ENCODE peak calls at places on chromosomes 11 and 22, in six cellular contexts. L is psoas muscle, V is PC-3, F is tibial nerve, O is mammary epithelial cell, G is GM23338. T is an unnamed sample.

GRCh38 chr11:61303725-61304124 is 8.6 kb upstream of the VWCE start:
- DNase-seq in L (no peak), V (no peak), F (no peak), O (no peak), G (no peak), T (no peak)

GRCh38 chr22:36692280-36692679 is 11.3 kb downstream of the CACNG2 start:
- DNase-seq in L (no peak), V (no peak), F (no peak), O (no peak), G (no peak), T (no peak)

GRCh38 chr11:14973621-14974020 is 1.5 kb upstream of the CALCA start:
- DNase-seq in L (no peak), V (no peak), F (no peak), O (no peak), G (peak; percentile 60), T (no peak)

GRCh38 chr11:8260202-8260996 is 3.3 kb downstream of the LMO1 start:
- DNase-seq in L (no peak), V (no peak), F (no peak), O (no peak), G (no peak), T (no peak)

GRCh38 chr11:70282012-70282411 is 11.5 kb downstream of the PPFIA1 start:
- DNase-seq in L (no peak), V (no peak), F (no peak), O (no peak), G (no peak), T (no peak)

GRCh38 chr11:112931686-112932085 is 29.5 kb upstream of the NCAM1 start:
- DNase-seq in L (no peak), V (no peak), F (no peak), O (no peak), G (no peak), T (no peak)

GRCh38 chr11:100706179-100706578 is 19.1 kb downstream of the ARHGAP42 start:
- DNase-seq in L (no peak), V (no peak), F (no peak), O (no peak), G (no peak), T (no peak)

GRCh38 chr22:43128928-43129424 is 14.2 kb downstream of the MCAT start:
- DNase-seq in L (no peak), V (no peak), F (no peak), O (no peak), G (peak; percentile 39), T (no peak)

GRCh38 chr11:134574425-134574824 is 162.4 kb upstream of the B3GAT1 start:
- DNase-seq in L (no peak), V (no peak), F (no peak), O (no peak), G (no peak), T (peak; percentile 18)

GRCh38 chr11:130162733-130163132 is 3.2 kb downstream of the ST14 start:
- DNase-seq in L (no peak), V (no peak), F (no peak), O (peak; percentile 84), G (no peak), T (no peak)

GRCh38 chr22:29073618-29074275 is 912 bp downstream of the KREMEN1 start:
- DNase-seq in L (peak; percentile 74), V (no peak), F (peak; percentile 26), O (no peak), G (peak; percentile 83), T (peak; percentile 51)

GRCh38 chr11:33701831-33702230 is 1.2 kb upstream of the C11orf91 start:
- DNase-seq in L (no peak), V (peak; percentile 86), F (peak; percentile 57), O (peak; percentile 91), G (no peak), T (no peak)

GRCh38 chr22:40345271-40345670 is 1.0 kb upstream of the ADSL start:
- DNase-seq in L (peak; percentile 63), V (peak; percentile 54), F (no peak), O (peak; percentile 40), G (no peak), T (no peak)

GRCh38 chr11:132347156-132348090 is 977.0 kb downstream of the NTM start:
- DNase-seq in L (no peak), V (no peak), F (no peak), O (no peak), G (peak; percentile 60), T (no peak)

GRCh38 chr11:75050516-75050915 is 46.2 kb downstream of the OR2AT4 start:
- DNase-seq in L (no peak), V (no peak), F (no peak), O (no peak), G (no peak), T (no peak)

GRCh38 chr11:21411597-21411996 is 742.2 kb downstream of the NELL1 start:
- DNase-seq in L (no peak), V (no peak), F (no peak), O (no peak), G (no peak), T (no peak)

GRCh38 chr11:27055065-27055682 is 14.6 kb downstream of the BBOX1 start:
- DNase-seq in L (no peak), V (peak; percentile 68), F (no peak), O (no peak), G (no peak), T (no peak)

GRCh38 chr11:82676483-82677094 is 57.1 kb downstream of the FAM181B start:
- DNase-seq in L (no peak), V (peak; percentile 48), F (no peak), O (no peak), G (peak; percentile 34), T (no peak)

GRCh38 chr11:92297551-92298237 is 73.1 kb downstream of the FAT3 start:
- DNase-seq in L (no peak), V (no peak), F (no peak), O (no peak), G (no peak), T (no peak)

GRCh38 chr22:49636214-49636613 is 191.5 kb downstream of the BRD1 start:
- DNase-seq in L (peak; percentile 33), V (no peak), F (no peak), O (no peak), G (no peak), T (no peak)
- H3K27me3 ChIP-seq in L (no peaks in the 10 kb centered on the region), V (peaks cover 36% of the 10 kb centered on the region), F (no peaks in the 10 kb centered on the region), O (no peaks in the 10 kb centered on the region), G (no peaks in the 10 kb centered on the region), T (no peaks in the 10 kb centered on the region)

GRCh38 chr11:63849691-63850090 is 10.8 kb downstream of the MARK2 start:
- DNase-seq in L (no peak), V (no peak), F (no peak), O (no peak), G (no peak), T (no peak)

GRCh38 chr11:63845911-63846310 is 7.0 kb downstream of the MARK2 start:
- DNase-seq in L (no peak), V (no peak), F (no peak), O (no peak), G (no peak), T (no peak)

GRCh38 chr11:63845305-63845704 is 6.4 kb downstream of the MARK2 start:
- DNase-seq in L (no peak), V (peak; percentile 77), F (no peak), O (peak; percentile 91), G (no peak), T (no peak)

GRCh38 chr11:63846897-63847296 is 8.0 kb downstream of the MARK2 start:
- DNase-seq in L (no peak), V (no peak), F (no peak), O (no peak), G (no peak), T (no peak)

GRCh38 chr11:63847363-63847762 is 8.5 kb downstream of the MARK2 start:
- DNase-seq in L (no peak), V (peak; percentile 94), F (no peak), O (peak; percentile 51), G (peak; percentile 85), T (peak; percentile 61)
- H3K4me1 ChIP-seq in L (peaks cover 31% of the 10 kb centered on the region), V (peaks cover 41% of the 10 kb centered on the region), F (no peaks in the 10 kb centered on the region), O (peaks cover 28% of the 10 kb centered on the region), G (peaks cover 50% of the 10 kb centered on the region), T (peaks cover 24% of the 10 kb centered on the region)

DNA sequence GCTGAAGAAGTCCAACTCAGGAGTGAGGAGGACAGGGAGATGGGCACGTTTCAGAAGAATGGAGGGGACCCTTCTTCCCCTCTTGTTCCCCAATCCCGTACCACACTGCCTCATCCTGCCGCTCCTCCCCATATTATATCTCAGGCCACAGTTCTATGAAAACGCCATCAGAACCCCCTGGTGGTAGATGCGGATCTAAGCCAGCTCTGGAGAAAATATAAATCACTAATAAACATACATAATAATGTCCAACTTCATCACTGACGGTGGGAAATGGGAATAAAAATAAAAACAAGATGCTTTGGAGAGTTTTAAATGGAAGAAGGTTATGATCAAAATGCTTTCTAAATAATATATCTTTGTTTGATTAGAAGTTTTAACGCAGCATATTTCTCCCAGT is 400.3 kb downstream of the CADM1 start:
- DNase-seq in L (no peak), V (no peak), F (no peak), O (no peak), G (no peak), T (no peak)
- TF ChIP-seq CTCF in L (no peak), V (no peak), F (no peak), O (no peak), G (peak; percentile 38), T (no peak)

DNA sequence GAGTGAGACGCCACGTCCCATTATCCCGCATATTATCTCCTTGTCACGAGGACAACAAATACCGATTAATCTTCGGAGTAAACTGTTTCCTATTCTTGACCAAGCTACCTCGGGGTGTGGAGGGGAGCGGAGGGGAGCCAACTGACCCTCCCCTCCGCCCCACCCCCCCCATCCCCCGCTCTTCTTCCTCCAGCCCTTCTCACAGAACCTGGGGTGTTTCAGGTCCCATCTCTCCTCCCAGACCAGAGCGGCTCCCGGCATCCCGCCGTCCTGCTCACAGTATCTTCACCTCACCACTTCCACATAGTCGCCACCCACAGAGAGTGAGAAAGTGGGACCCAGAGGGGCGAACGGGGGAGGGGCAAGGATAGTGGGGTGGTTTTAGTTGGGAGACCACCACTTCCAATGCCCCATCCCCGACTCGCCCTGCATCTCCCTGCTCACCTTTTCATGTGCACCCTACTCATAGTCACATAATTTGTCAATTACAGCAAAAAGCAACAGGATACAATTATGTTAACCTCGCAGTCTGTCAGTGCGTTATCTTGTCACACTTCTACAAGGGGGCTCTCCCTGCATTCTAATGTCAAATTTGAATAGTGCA is 11.2 kb downstream of the PAX6 start:
- DNase-seq in L (no peak), V (no peak), F (no peak), O (no peak), G (peak; percentile 10), T (no peak)
- H3K27me3 ChIP-seq in L (no peaks in the 10 kb centered on the region), V (no peaks in the 10 kb centered on the region), F (peaks cover 21% of the 10 kb centered on the region), O (peaks cover 81% of the 10 kb centered on the region), G (peaks cover 100% of the 10 kb centered on the region), T (peaks cover 20% of the 10 kb centered on the region)

GRCh38 chr11:65308281-65308891 is 6.3 kb upstream of the CDC42EP2 start:
- DNase-seq in L (peak; percentile 69), V (no peak), F (no peak), O (no peak), G (no peak), T (peak; percentile 54)
- H3K4me1 ChIP-seq in L (peaks cover 8% of the 10 kb centered on the region), V (peaks cover 21% of the 10 kb centered on the region), F (no peaks in the 10 kb centered on the region), O (no peaks in the 10 kb centered on the region), G (peaks cover 10% of the 10 kb centered on the region), T (peaks cover 29% of the 10 kb centered on the region)

T was measured in lung.